ENCODE peak calls at places on chromosomes 1 and 21, in six cellular contexts. One of them, this sample, is unnamed.

GRCh38 chr1:247054992-247055415 is 23.6 kb downstream of the ZNF670 start:
- DNase-seq in AG09309: no peak
- DNase-seq in effector memory CD4-positive, alpha-beta T cell: no peak
- DNase-seq in GM06990: no peak
- DNase-seq in OCI-LY7: no peak
- DNase-seq in transverse colon: no peak
- DNase-seq in this sample: no peak

GRCh38 chr21:36754241-36754881 is 55.4 kb downstream of the SIM2 start:
- DNase-seq in AG09309: no peak
- DNase-seq in effector memory CD4-positive, alpha-beta T cell: no peak
- DNase-seq in GM06990: no peak
- DNase-seq in OCI-LY7: no peak
- DNase-seq in transverse colon: no peak
- DNase-seq in this sample: no peak

GRCh38 chr1:212683357-212683722 is 16.3 kb downstream of the BATF3 start:
- DNase-seq in AG09309: no peak
- DNase-seq in effector memory CD4-positive, alpha-beta T cell: no peak
- DNase-seq in GM06990: peak
- DNase-seq in OCI-LY7: peak
- DNase-seq in transverse colon: peak
- DNase-seq in this sample: no peak

GRCh38 chr1:224212618-224213037 is 29.6 kb downstream of the DEGS1 start:
- DNase-seq in AG09309: no peak
- DNase-seq in effector memory CD4-positive, alpha-beta T cell: no peak
- DNase-seq in GM06990: no peak
- DNase-seq in OCI-LY7: no peak
- DNase-seq in transverse colon: no peak
- DNase-seq in this sample: no peak

GRCh38 chr1:242225770-242226573 is 227.1 kb upstream of the MAP1LC3C start:
- DNase-seq in AG09309: no peak
- DNase-seq in effector memory CD4-positive, alpha-beta T cell: no peak
- DNase-seq in GM06990: peak
- DNase-seq in OCI-LY7: no peak
- DNase-seq in transverse colon: no peak
- DNase-seq in this sample: no peak

GRCh38 chr1:162381383-162381782 is at the start of gene C1orf226:
- DNase-seq in AG09309: no peak
- DNase-seq in effector memory CD4-positive, alpha-beta T cell: no peak
- DNase-seq in GM06990: no peak
- DNase-seq in OCI-LY7: no peak
- DNase-seq in transverse colon: peak
- DNase-seq in this sample: no peak

GRCh38 chr1:155989242-155989991 is 11.1 kb upstream of the ARHGEF2 start:
- DNase-seq in AG09309: no peak
- DNase-seq in effector memory CD4-positive, alpha-beta T cell: peak
- DNase-seq in GM06990: peak
- DNase-seq in OCI-LY7: peak
- DNase-seq in transverse colon: peak
- DNase-seq in this sample: peak

GRCh38 chr1:53878492-53879105 is 11.0 kb downstream of the YIPF1 start:
- DNase-seq in AG09309: peak
- DNase-seq in effector memory CD4-positive, alpha-beta T cell: no peak
- DNase-seq in GM06990: no peak
- DNase-seq in OCI-LY7: peak
- DNase-seq in transverse colon: no peak
- DNase-seq in this sample: no peak

DNA sequence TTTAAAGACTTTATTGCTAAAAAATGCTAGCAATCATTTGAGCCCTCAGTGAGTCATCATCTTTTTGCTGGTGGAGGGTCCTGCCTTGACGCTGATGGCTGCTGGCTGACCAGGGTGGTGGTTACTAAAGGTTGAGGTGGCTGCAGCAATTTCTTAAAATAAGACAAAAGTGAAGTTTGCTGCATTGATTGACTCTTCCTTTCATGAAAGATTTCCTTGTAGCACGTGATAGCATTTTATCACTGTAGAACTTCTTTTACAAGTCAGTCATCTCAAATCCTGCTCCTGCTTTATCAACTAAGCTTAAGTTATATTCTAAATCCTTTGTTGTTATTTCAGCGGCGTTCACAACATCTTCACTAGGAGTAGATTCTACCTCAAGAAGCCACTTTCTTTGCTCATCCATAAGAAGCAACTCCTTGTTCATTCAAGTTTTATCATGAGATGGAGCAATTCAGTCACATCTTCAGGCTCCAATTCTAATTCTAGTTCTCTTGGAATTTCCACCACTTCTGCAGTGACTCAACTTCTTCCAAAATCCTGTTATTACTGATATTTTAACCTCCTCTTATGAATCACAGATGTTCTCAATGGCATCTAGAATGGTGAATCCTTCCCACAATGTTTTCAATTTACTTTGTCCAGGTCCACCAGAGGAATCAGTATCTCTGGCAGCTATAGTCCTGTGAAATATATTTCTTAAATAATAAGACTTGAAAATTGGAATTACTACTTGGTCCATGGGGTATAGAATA is 17.6 kb upstream of the RGS1 start:
- DNase-seq in AG09309: no peak
- DNase-seq in effector memory CD4-positive, alpha-beta T cell: no peak
- DNase-seq in GM06990: no peak
- DNase-seq in OCI-LY7: no peak
- DNase-seq in transverse colon: no peak
- DNase-seq in this sample: no peak
- H3K4me3 ChIP-seq in AG09309: no peak
- H3K4me3 ChIP-seq in effector memory CD4-positive, alpha-beta T cell: no peak
- H3K4me3 ChIP-seq in GM06990: peak
- H3K4me3 ChIP-seq in OCI-LY7: no peak
- H3K4me3 ChIP-seq in transverse colon: no peak
- H3K4me3 ChIP-seq in this sample: no peak

GRCh38 chr1:5601516-5601915 is 390.7 kb downstream of the NPHP4 start:
- DNase-seq in AG09309: no peak
- DNase-seq in effector memory CD4-positive, alpha-beta T cell: no peak
- DNase-seq in GM06990: no peak
- DNase-seq in OCI-LY7: no peak
- DNase-seq in transverse colon: no peak
- DNase-seq in this sample: no peak
- H3K4me3 ChIP-seq in AG09309: no peak
- H3K4me3 ChIP-seq in effector memory CD4-positive, alpha-beta T cell: no peak
- H3K4me3 ChIP-seq in GM06990: no peak
- H3K4me3 ChIP-seq in OCI-LY7: no peak
- H3K4me3 ChIP-seq in transverse colon: no peak
- H3K4me3 ChIP-seq in this sample: no peak

DNA sequence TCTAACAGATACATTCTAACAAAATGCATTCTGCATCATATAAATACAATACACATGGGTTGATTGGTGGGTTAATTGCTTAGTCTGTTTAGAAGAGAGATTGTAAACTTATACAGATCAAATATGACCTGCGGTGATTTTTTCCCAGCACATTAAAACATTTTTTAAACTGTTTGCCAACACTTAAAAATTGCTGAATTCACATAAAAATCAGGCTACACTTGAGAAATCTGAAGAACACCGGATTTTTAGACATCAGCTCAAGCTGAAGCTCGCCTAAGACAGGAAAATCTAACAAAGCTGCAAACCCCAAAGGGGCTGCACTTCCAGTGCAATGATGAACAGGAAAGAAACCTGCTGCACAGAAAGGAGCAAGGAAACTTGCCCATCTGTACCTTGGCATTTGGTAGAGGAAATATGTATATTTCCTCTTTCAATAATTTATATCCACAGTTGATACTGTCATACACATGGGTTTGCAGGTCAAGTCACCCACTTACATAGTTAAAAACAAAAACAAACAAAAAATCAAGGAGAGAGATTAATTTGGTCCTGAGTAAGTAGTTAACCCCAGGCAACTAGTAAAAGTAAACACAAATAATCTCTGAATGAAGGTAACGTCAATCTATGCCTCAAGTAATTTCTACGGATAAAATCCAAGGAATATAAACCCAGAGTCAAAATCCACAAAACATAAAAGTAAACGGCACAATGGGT is 30.4 kb upstream of the JAK1 start:
- DNase-seq in AG09309: no peak
- DNase-seq in effector memory CD4-positive, alpha-beta T cell: no peak
- DNase-seq in GM06990: no peak
- DNase-seq in OCI-LY7: no peak
- DNase-seq in transverse colon: no peak
- DNase-seq in this sample: no peak
- H3K4me3 ChIP-seq in AG09309: no peak
- H3K4me3 ChIP-seq in effector memory CD4-positive, alpha-beta T cell: no peak
- H3K4me3 ChIP-seq in GM06990: no peak
- H3K4me3 ChIP-seq in OCI-LY7: no peak
- H3K4me3 ChIP-seq in transverse colon: no peak
- H3K4me3 ChIP-seq in this sample: no peak

GRCh38 chr1:94045465-94046056 is 75.4 kb downstream of the ABCA4 start:
- DNase-seq in AG09309: peak
- DNase-seq in effector memory CD4-positive, alpha-beta T cell: no peak
- DNase-seq in GM06990: no peak
- DNase-seq in OCI-LY7: no peak
- DNase-seq in transverse colon: peak
- DNase-seq in this sample: no peak
- H3K4me3 ChIP-seq in AG09309: no peak
- H3K4me3 ChIP-seq in effector memory CD4-positive, alpha-beta T cell: no peak
- H3K4me3 ChIP-seq in GM06990: no peak
- H3K4me3 ChIP-seq in OCI-LY7: no peak
- H3K4me3 ChIP-seq in transverse colon: no peak
- H3K4me3 ChIP-seq in this sample: no peak

GRCh38 chr1:100249537-100250257 is at the start of gene DBT:
- DNase-seq in AG09309: peak
- DNase-seq in effector memory CD4-positive, alpha-beta T cell: peak
- DNase-seq in GM06990: peak
- DNase-seq in OCI-LY7: peak
- DNase-seq in transverse colon: peak
- DNase-seq in this sample: peak

GRCh38 chr1:100250807-100251206 is 1.2 kb upstream of the DBT start:
- DNase-seq in AG09309: no peak
- DNase-seq in effector memory CD4-positive, alpha-beta T cell: no peak
- DNase-seq in GM06990: no peak
- DNase-seq in OCI-LY7: no peak
- DNase-seq in transverse colon: no peak
- DNase-seq in this sample: no peak

GRCh38 chr1:100252901-100253300 is 3.3 kb upstream of the DBT start:
- DNase-seq in AG09309: no peak
- DNase-seq in effector memory CD4-positive, alpha-beta T cell: no peak
- DNase-seq in GM06990: no peak
- DNase-seq in OCI-LY7: no peak
- DNase-seq in transverse colon: no peak
- DNase-seq in this sample: no peak

GRCh38 chr1:100249155-100249536 is 488 bp downstream of the DBT start:
- DNase-seq in AG09309: no peak
- DNase-seq in effector memory CD4-positive, alpha-beta T cell: no peak
- DNase-seq in GM06990: no peak
- DNase-seq in OCI-LY7: peak
- DNase-seq in transverse colon: no peak
- DNase-seq in this sample: no peak

GRCh38 chr1:100250264-100250663 is 630 bp upstream of the DBT start:
- DNase-seq in AG09309: no peak
- DNase-seq in effector memory CD4-positive, alpha-beta T cell: no peak
- DNase-seq in GM06990: no peak
- DNase-seq in OCI-LY7: peak
- DNase-seq in transverse colon: no peak
- DNase-seq in this sample: no peak
- H3K4me3 ChIP-seq in AG09309: peak
- H3K4me3 ChIP-seq in effector memory CD4-positive, alpha-beta T cell: peak
- H3K4me3 ChIP-seq in GM06990: peak
- H3K4me3 ChIP-seq in OCI-LY7: peak
- H3K4me3 ChIP-seq in transverse colon: peak
- H3K4me3 ChIP-seq in this sample: peak

GRCh38 chr21:25953659-25954058 is 216.9 kb downstream of the APP start:
- DNase-seq in AG09309: no peak
- DNase-seq in effector memory CD4-positive, alpha-beta T cell: no peak
- DNase-seq in GM06990: no peak
- DNase-seq in OCI-LY7: no peak
- DNase-seq in transverse colon: no peak
- DNase-seq in this sample: no peak
- H3K4me3 ChIP-seq in AG09309: no peak
- H3K4me3 ChIP-seq in effector memory CD4-positive, alpha-beta T cell: no peak
- H3K4me3 ChIP-seq in GM06990: no peak
- H3K4me3 ChIP-seq in OCI-LY7: no peak
- H3K4me3 ChIP-seq in transverse colon: no peak
- H3K4me3 ChIP-seq in this sample: no peak